ENCODE peak calls at places on chromosomes 4 and X, in nine cellular contexts. A is choroid plexus epithelial cell, C is mucosa of descending colon, K is nucleus accumbens, N is posterior cingulate gyrus, P is C1 segment of cervical spinal cord, I is GM12865, T is NCI-H2081, E is suprapubic skin. F is an unnamed sample.
A peak's percentile ranks its signal among the peaks of the same experiment; 100 is the strongest.

GRCh38 chr4:8592366-8593267 is at the start of gene CPZ:
- DNase-seq in P (no peak), C (no peak), A (peak; percentile 55), N (no peak), T (no peak), E (no peak), K (no peak), I (no peak), F (no peak)

GRCh38 chrX:21735753-21736127 is 22.2 kb downstream of the SMPX start:
- DNase-seq in E (no peak), P (no peak), T (no peak), I (no peak), A (no peak), K (no peak), N (no peak), C (no peak), F (no peak)

GRCh38 chrX:42246814-42247213 is 323.5 kb upstream of the CASK start:
- DNase-seq in C (no peak), P (no peak), I (no peak), N (no peak), T (no peak), A (peak; percentile 15), E (no peak), K (peak; percentile 4), F (no peak)

GRCh38 chr4:6527683-6528595 is 47.0 kb upstream of the MAN2B2 start:
- DNase-seq in P (no peak), K (no peak), I (no peak), C (no peak), N (no peak), T (no peak), E (no peak), A (no peak), F (no peak)

GRCh38 chr4:76634239-76634638 is 199.2 kb downstream of the SHROOM3 start:
- DNase-seq in I (no peak), P (no peak), K (no peak), C (no peak), T (no peak), A (peak; percentile 72), E (no peak), N (no peak), F (no peak)

GRCh38 chr4:145868637-145869409 is 69.8 kb downstream of the ZNF827 start:
- DNase-seq in N (no peak), T (no peak), C (no peak), P (no peak), I (peak; percentile 72), A (peak; percentile 55), E (no peak), K (no peak), F (no peak)

GRCh38 chr4:18538121-18538520 is 516.6 kb upstream of the LCORL start:
- DNase-seq in E (no peak), T (no peak), A (no peak), K (no peak), C (no peak), P (no peak), I (no peak), N (no peak), F (no peak)

GRCh38 chrX:47608130-47608810 is 11.4 kb downstream of the SYN1 start:
- DNase-seq in N (no peak), T (no peak), K (no peak), I (no peak), A (no peak), P (no peak), E (peak; percentile 35), C (no peak), F (no peak)

GRCh38 chr4:184397516-184398163 is 76.7 kb downstream of the IRF2 start:
- DNase-seq in K (peak; percentile 9), N (no peak), P (no peak), I (no peak), A (no peak), C (no peak), T (no peak), E (no peak), F (no peak)

GRCh38 chr4:13654158-13654797 is 26.8 kb upstream of the BOD1L1 start:
- DNase-seq in K (peak; percentile 46), T (peak; percentile 81), P (peak; percentile 74), E (peak; percentile 83), A (peak; percentile 83), N (peak; percentile 91), C (peak; percentile 85), I (peak; percentile 77), F (peak; percentile 89)

F was measured in ascending aorta.